ENCODE peak calls at places on chromosomes 16 and 17, in seven cellular contexts. One of them, this sample, is unnamed.

GRCh38 chr16:15494231-15494630 is 59.8 kb downstream of the BMERB1 start:
- DNase-seq in NCI-H82: no peak
- DNase-seq in OCI-LY7: no peak
- DNase-seq in EL: peak
- DNase-seq in activated CD4-positive, alpha-beta T cell treated with anti-CD3 and anti-CD28 coated beads, Interleukin-2, amount 50 U/mL, for 1 hour: no peak
- DNase-seq in anterior cingulate cortex: no peak
- DNase-seq in nucleus accumbens: no peak
- DNase-seq in this sample: no peak

GRCh38 chr16:20939599-20939998 is 39.0 kb downstream of the LYRM1 start:
- DNase-seq in anterior cingulate cortex: no peak
- DNase-seq in activated CD4-positive, alpha-beta T cell treated with anti-CD3 and anti-CD28 coated beads, Interleukin-2, amount 50 U/mL, for 1 hour: no peak
- DNase-seq in OCI-LY7: no peak
- DNase-seq in EL: no peak
- DNase-seq in NCI-H82: no peak
- DNase-seq in nucleus accumbens: no peak
- DNase-seq in this sample: no peak

GRCh38 chr17:35778641-35779196 is 16.7 kb downstream of the MMP28 start:
- DNase-seq in EL: no peak
- DNase-seq in anterior cingulate cortex: no peak
- DNase-seq in OCI-LY7: no peak
- DNase-seq in nucleus accumbens: no peak
- DNase-seq in NCI-H82: no peak
- DNase-seq in activated CD4-positive, alpha-beta T cell treated with anti-CD3 and anti-CD28 coated beads, Interleukin-2, amount 50 U/mL, for 1 hour: no peak
- DNase-seq in this sample: no peak

GRCh38 chr16:49855822-49856740 is at the start of gene ZNF423:
- DNase-seq in activated CD4-positive, alpha-beta T cell treated with anti-CD3 and anti-CD28 coated beads, Interleukin-2, amount 50 U/mL, for 1 hour: no peak
- DNase-seq in anterior cingulate cortex: no peak
- DNase-seq in NCI-H82: peak
- DNase-seq in EL: no peak
- DNase-seq in OCI-LY7: no peak
- DNase-seq in nucleus accumbens: no peak
- DNase-seq in this sample: peak

GRCh38 chr16:3113765-3114479 is 1.5 kb downstream of the ZNF205 start:
- DNase-seq in NCI-H82: no peak
- DNase-seq in EL: peak
- DNase-seq in activated CD4-positive, alpha-beta T cell treated with anti-CD3 and anti-CD28 coated beads, Interleukin-2, amount 50 U/mL, for 1 hour: no peak
- DNase-seq in nucleus accumbens: no peak
- DNase-seq in OCI-LY7: no peak
- DNase-seq in anterior cingulate cortex: no peak
- DNase-seq in this sample: no peak

GRCh38 chr17:82892869-82893565 is 53.2 kb upstream of the ZNF750 start:
- DNase-seq in NCI-H82: no peak
- DNase-seq in OCI-LY7: no peak
- DNase-seq in nucleus accumbens: no peak
- DNase-seq in EL: no peak
- DNase-seq in activated CD4-positive, alpha-beta T cell treated with anti-CD3 and anti-CD28 coated beads, Interleukin-2, amount 50 U/mL, for 1 hour: peak
- DNase-seq in anterior cingulate cortex: no peak
- DNase-seq in this sample: no peak

GRCh38 chr16:83774066-83774465 is 33.7 kb upstream of the HSBP1 start:
- DNase-seq in anterior cingulate cortex: no peak
- DNase-seq in OCI-LY7: no peak
- DNase-seq in EL: no peak
- DNase-seq in nucleus accumbens: no peak
- DNase-seq in activated CD4-positive, alpha-beta T cell treated with anti-CD3 and anti-CD28 coated beads, Interleukin-2, amount 50 U/mL, for 1 hour: no peak
- DNase-seq in NCI-H82: no peak
- DNase-seq in this sample: no peak

GRCh38 chr17:27635275-27635823 is 4.4 kb downstream of the LGALS9 start:
- DNase-seq in nucleus accumbens: no peak
- DNase-seq in anterior cingulate cortex: no peak
- DNase-seq in activated CD4-positive, alpha-beta T cell treated with anti-CD3 and anti-CD28 coated beads, Interleukin-2, amount 50 U/mL, for 1 hour: no peak
- DNase-seq in EL: no peak
- DNase-seq in NCI-H82: peak
- DNase-seq in OCI-LY7: peak
- DNase-seq in this sample: no peak

GRCh38 chr16:15434425-15435215 is at the start of gene BMERB1:
- DNase-seq in activated CD4-positive, alpha-beta T cell treated with anti-CD3 and anti-CD28 coated beads, Interleukin-2, amount 50 U/mL, for 1 hour: peak
- DNase-seq in nucleus accumbens: peak
- DNase-seq in NCI-H82: peak
- DNase-seq in anterior cingulate cortex: peak
- DNase-seq in OCI-LY7: no peak
- DNase-seq in EL: peak
- DNase-seq in this sample: peak

GRCh38 chr16:48182979-48183537 is 27.3 kb upstream of the ABCC12 start:
- DNase-seq in nucleus accumbens: no peak
- DNase-seq in NCI-H82: peak
- DNase-seq in EL: no peak
- DNase-seq in OCI-LY7: no peak
- DNase-seq in activated CD4-positive, alpha-beta T cell treated with anti-CD3 and anti-CD28 coated beads, Interleukin-2, amount 50 U/mL, for 1 hour: no peak
- DNase-seq in anterior cingulate cortex: no peak
- DNase-seq in this sample: no peak

GRCh38 chr17:50562266-50563094 is 2.0 kb downstream of the CACNA1G start:
- DNase-seq in NCI-H82: peak
- DNase-seq in anterior cingulate cortex: no peak
- DNase-seq in nucleus accumbens: no peak
- DNase-seq in OCI-LY7: no peak
- DNase-seq in EL: no peak
- DNase-seq in activated CD4-positive, alpha-beta T cell treated with anti-CD3 and anti-CD28 coated beads, Interleukin-2, amount 50 U/mL, for 1 hour: no peak
- DNase-seq in this sample: no peak

GRCh38 chr17:2435181-2435741 is 34.4 kb upstream of the MNT start:
- DNase-seq in anterior cingulate cortex: no peak
- DNase-seq in OCI-LY7: no peak
- DNase-seq in NCI-H82: no peak
- DNase-seq in activated CD4-positive, alpha-beta T cell treated with anti-CD3 and anti-CD28 coated beads, Interleukin-2, amount 50 U/mL, for 1 hour: no peak
- DNase-seq in EL: no peak
- DNase-seq in nucleus accumbens: peak
- DNase-seq in this sample: no peak

GRCh38 chr16:28538733-28539596 is at the start of gene NUPR1:
- DNase-seq in anterior cingulate cortex: peak
- DNase-seq in nucleus accumbens: peak
- DNase-seq in OCI-LY7: no peak
- DNase-seq in NCI-H82: no peak
- DNase-seq in EL: peak
- DNase-seq in activated CD4-positive, alpha-beta T cell treated with anti-CD3 and anti-CD28 coated beads, Interleukin-2, amount 50 U/mL, for 1 hour: no peak
- DNase-seq in this sample: no peak

GRCh38 chr16:75260856-75261589 is 9.6 kb upstream of the BCAR1 start:
- DNase-seq in NCI-H82: peak
- DNase-seq in anterior cingulate cortex: no peak
- DNase-seq in activated CD4-positive, alpha-beta T cell treated with anti-CD3 and anti-CD28 coated beads, Interleukin-2, amount 50 U/mL, for 1 hour: no peak
- DNase-seq in EL: no peak
- DNase-seq in nucleus accumbens: no peak
- DNase-seq in OCI-LY7: no peak
- DNase-seq in this sample: peak

GRCh38 chr17:48470388-48471034 is 40.5 kb upstream of the SKAP1 start:
- DNase-seq in anterior cingulate cortex: no peak
- DNase-seq in EL: peak
- DNase-seq in NCI-H82: no peak
- DNase-seq in OCI-LY7: peak
- DNase-seq in activated CD4-positive, alpha-beta T cell treated with anti-CD3 and anti-CD28 coated beads, Interleukin-2, amount 50 U/mL, for 1 hour: no peak
- DNase-seq in nucleus accumbens: no peak
- DNase-seq in this sample: no peak

GRCh38 chr17:58960068-58960467 is 146.6 kb downstream of the TRIM37 start:
- DNase-seq in EL: peak
- DNase-seq in activated CD4-positive, alpha-beta T cell treated with anti-CD3 and anti-CD28 coated beads, Interleukin-2, amount 50 U/mL, for 1 hour: no peak
- DNase-seq in OCI-LY7: peak
- DNase-seq in nucleus accumbens: no peak
- DNase-seq in NCI-H82: peak
- DNase-seq in anterior cingulate cortex: no peak
- DNase-seq in this sample: no peak

GRCh38 chr16:31201511-31202401 is 804 bp downstream of the PYCARD start:
- DNase-seq in OCI-LY7: peak
- DNase-seq in nucleus accumbens: no peak
- DNase-seq in anterior cingulate cortex: no peak
- DNase-seq in NCI-H82: peak
- DNase-seq in EL: no peak
- DNase-seq in activated CD4-positive, alpha-beta T cell treated with anti-CD3 and anti-CD28 coated beads, Interleukin-2, amount 50 U/mL, for 1 hour: peak
- DNase-seq in this sample: no peak

GRCh38 chr17:49872776-49873377 is 25.0 kb upstream of the TAC4 start:
- DNase-seq in EL: no peak
- DNase-seq in nucleus accumbens: no peak
- DNase-seq in activated CD4-positive, alpha-beta T cell treated with anti-CD3 and anti-CD28 coated beads, Interleukin-2, amount 50 U/mL, for 1 hour: no peak
- DNase-seq in anterior cingulate cortex: no peak
- DNase-seq in NCI-H82: no peak
- DNase-seq in OCI-LY7: no peak
- DNase-seq in this sample: no peak

GRCh38 chr17:80523054-80523744 is 21.4 kb upstream of the RPTOR start:
- DNase-seq in NCI-H82: peak
- DNase-seq in EL: no peak
- DNase-seq in activated CD4-positive, alpha-beta T cell treated with anti-CD3 and anti-CD28 coated beads, Interleukin-2, amount 50 U/mL, for 1 hour: no peak
- DNase-seq in OCI-LY7: no peak
- DNase-seq in nucleus accumbens: no peak
- DNase-seq in anterior cingulate cortex: no peak
- DNase-seq in this sample: peak

GRCh38 chr17:42194133-42194899 is at the start of gene GHDC:
- DNase-seq in OCI-LY7: peak
- DNase-seq in NCI-H82: peak
- DNase-seq in EL: peak
- DNase-seq in anterior cingulate cortex: peak
- DNase-seq in activated CD4-positive, alpha-beta T cell treated with anti-CD3 and anti-CD28 coated beads, Interleukin-2, amount 50 U/mL, for 1 hour: peak
- DNase-seq in nucleus accumbens: peak
- DNase-seq in this sample: peak

This sample was measured in WERI-Rb-1.